ENCODE peak calls at places on chromosomes 6 and 20, in four cellular contexts. L is MM.1S, P is uterus, N is heart left ventricle. V is an unnamed sample.

GRCh38 chr6:72464791-72465691 is 156.8 kb upstream of the KCNQ5 start:
- DNase-seq in N (no peak), P (no peak), L (no peak), V (no peak)

GRCh38 chr6:159483259-159483658 is 209.8 kb downstream of the SOD2 start:
- DNase-seq in N (no peak), P (no peak), L (no peak), V (no peak)

GRCh38 chr6:27375613-27376079 is 12.9 kb upstream of the ZNF391 start:
- DNase-seq in N (no peak), P (no peak), L (peak), V (no peak)

GRCh38 chr6:31474871-31475286 is 23.1 kb upstream of the MICB start:
- DNase-seq in P (no peak), N (no peak), L (no peak), V (no peak)

GRCh38 chr20:49276895-49277785 is 717 bp downstream of the ZNFX1 start:
- DNase-seq in L (no peak), P (no peak), N (peak), V (peak)

GRCh38 chr20:53872081-53872541 is 198.3 kb downstream of the BCAS1 start:
- DNase-seq in N (no peak), P (no peak), L (peak), V (no peak)

GRCh38 chr20:57248132-57248797 is 18.2 kb downstream of the BMP7 start:
- DNase-seq in P (no peak), L (no peak), N (no peak), V (no peak)

GRCh38 chr20:10622657-10623418 is 51.0 kb downstream of the JAG1 start:
- DNase-seq in L (no peak), P (peak), N (peak), V (no peak)

GRCh38 chr6:3405679-3406078 is 51.2 kb downstream of the SLC22A23 start:
- DNase-seq in L (no peak), N (no peak), P (no peak), V (no peak)

GRCh38 chr6:133553652-133554051 is 312.5 kb downstream of the EYA4 start:
- DNase-seq in P (peak), N (no peak), L (peak), V (no peak)

GRCh38 chr6:11556308-11556707 is 18.8 kb downstream of the TMEM170B start:
- DNase-seq in N (no peak), L (no peak), P (no peak), V (no peak)

GRCh38 chr6:157075549-157076426 is 247.5 kb downstream of the TMEM242 start:
- DNase-seq in P (no peak), N (no peak), L (no peak), V (peak)

GRCh38 chr6:3751019-3751729 is at the start of gene PXDC1:
- DNase-seq in N (no peak), P (no peak), L (no peak), V (no peak)

GRCh38 chr6:38176797-38177751 is 357.5 kb downstream of the ZFAND3 start:
- DNase-seq in P (no peak), L (no peak), N (peak), V (no peak)

GRCh38 chr6:105593056-105593455 is 190.2 kb upstream of the PREP start:
- DNase-seq in N (no peak), L (no peak), P (no peak), V (no peak)

GRCh38 chr6:78363688-78364087 is 503.7 kb upstream of the IRAK1BP1 start:
- DNase-seq in N (no peak), L (no peak), P (no peak), V (no peak)

GRCh38 chr6:132354517-132355167 is 46.6 kb downstream of the MOXD1 start:
- DNase-seq in N (no peak), L (peak), P (no peak), V (peak)

GRCh38 chr20:37994512-37994911 is 38.7 kb downstream of the TTI1 start:
- DNase-seq in L (no peak), N (no peak), P (no peak), V (no peak)

GRCh38 chr6:21317634-21318033 is 275.9 kb upstream of the SOX4 start:
- DNase-seq in P (no peak), N (no peak), L (no peak), V (no peak)

GRCh38 chr6:131213501-131213990 is 78.3 kb downstream of the AKAP7 start:
- DNase-seq in L (no peak), N (no peak), P (no peak), V (no peak)

GRCh38 chr6:89295981-89296380 is 19.1 kb downstream of the GABRR2 start:
- DNase-seq in N (no peak), L (no peak), P (no peak), V (no peak)
- H3K4me3 ChIP-seq in N (no peak), L (no peak), P (no peak), V (no peak)

GRCh38 chr6:167079853-167080297 is 43.0 kb upstream of the CCR6 start:
- DNase-seq in P (no peak), L (peak), N (no peak), V (peak)
- TF ChIP-seq CTCF in P (no peak), L (peak), N (no peak), V (peak)

GRCh38 chr6:33975631-33976424 is 170.1 kb downstream of the GRM4 start:
- DNase-seq in L (no peak), P (peak), N (no peak), V (no peak)
- H3K4me3 ChIP-seq in L (no peak), P (no peak), N (no peak), V (no peak)

GRCh38 chr6:155147958-155148663 is 115.7 kb upstream of the CLDN20 start:
- DNase-seq in L (no peak), P (no peak), N (no peak), V (no peak)

GRCh38 chr6:155150967-155151671 is 112.7 kb upstream of the CLDN20 start:
- DNase-seq in L (no peak), P (no peak), N (no peak), V (no peak)

GRCh38 chr6:155155787-155156447 is 107.9 kb upstream of the CLDN20 start:
- DNase-seq in N (no peak), P (no peak), L (no peak), V (no peak)

GRCh38 chr6:155154158-155154830 is 109.5 kb upstream of the CLDN20 start:
- DNase-seq in N (no peak), L (no peak), P (peak), V (no peak)

DNA sequence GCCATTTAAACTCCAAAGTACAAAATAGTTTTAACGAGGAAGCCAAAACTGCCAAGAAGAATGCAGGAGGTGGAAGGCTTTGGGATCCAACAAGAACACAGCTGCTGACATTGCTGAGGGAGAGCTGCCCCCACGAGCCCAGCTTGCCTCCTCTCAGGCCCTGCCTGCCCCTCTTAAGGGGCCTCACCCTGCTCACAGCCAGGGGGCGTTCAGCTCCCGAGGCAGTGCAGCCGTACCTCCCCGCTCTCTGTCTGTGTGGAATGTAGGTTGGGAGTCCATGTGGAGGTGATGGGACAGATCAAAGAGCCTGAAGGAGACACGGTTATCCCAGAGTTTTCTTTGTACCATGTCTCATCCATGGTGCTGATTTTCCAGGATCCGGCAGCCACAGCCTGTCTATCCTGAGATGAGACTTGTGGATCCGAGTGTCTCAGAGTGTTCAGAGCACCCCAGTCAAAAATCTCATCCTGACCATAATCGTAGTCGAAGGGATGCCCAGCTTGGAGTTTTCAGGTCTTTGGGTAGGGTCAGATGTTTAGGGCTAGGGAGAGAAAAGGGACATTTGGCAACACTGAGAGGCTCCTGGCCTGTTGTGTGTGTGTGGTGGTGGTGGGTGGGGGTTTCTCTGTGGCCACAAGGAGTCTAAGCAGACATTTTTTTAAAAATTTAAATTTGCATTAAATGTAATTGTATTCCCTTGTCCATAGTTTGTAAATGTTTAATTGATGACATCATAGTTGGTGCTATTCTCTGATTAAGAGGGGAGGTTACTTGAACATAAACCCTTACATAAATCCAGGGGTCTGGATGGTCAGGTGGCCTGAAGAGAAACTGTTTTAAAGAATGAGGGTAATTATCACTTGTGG is 111.4 kb upstream of the CLDN20 start:
- DNase-seq in N (no peak), P (no peak), L (no peak), V (no peak)
- TF ChIP-seq CTCF in N (no peak), P (no peak), L (no peak), V (peak)

GRCh38 chr20:62219101-62219991 is 732 bp downstream of the HRH3 start:
- DNase-seq in L (no peak), N (no peak), P (no peak), V (no peak)
- H3K4me3 ChIP-seq in L (no peak), N (peak), P (no peak), V (no peak)

V was measured in GM06990.